ENCODE peak calls at places on chromosome 6, in four cellular contexts. T, R, O and K are unnamed samples.

GRCh38 chr6:142300758-142301251 is 1.0 kb upstream of the ADGRG6 start:
- DNase-seq in T (no peak), R (no peak), O (peak; percentile 71), K (peak; percentile 81)

GRCh38 chr6:140276719-140277118 is 902.3 kb upstream of the CITED2 start:
- DNase-seq in T (no peak), R (no peak), O (peak; percentile 28), K (no peak)

GRCh38 chr6:104884867-104885517 is 25.3 kb upstream of the HACE1 start:
- DNase-seq in T (no peak), R (no peak), O (no peak), K (no peak)

GRCh38 chr6:47414517-47415167 is 62.9 kb upstream of the CD2AP start:
- DNase-seq in T (no peak), R (no peak), O (peak; percentile 48), K (no peak)

GRCh38 chr6:82408952-82409421 is 45.4 kb downstream of the TPBG start:
- DNase-seq in T (no peak), R (no peak), O (peak; percentile 88), K (peak; percentile 78)

GRCh38 chr6:113690255-113690956 is 166.7 kb upstream of the MARCKS start:
- DNase-seq in T (no peak), R (no peak), O (peak; percentile 94), K (peak; percentile 76)

GRCh38 chr6:136250686-136251008 is 536 bp upstream of the MTFR2 start:
- DNase-seq in T (no peak), R (no peak), O (no peak), K (peak; percentile 34)

GRCh38 chr6:80636689-80637088 is 530.2 kb downstream of the BCKDHB start:
- DNase-seq in T (no peak), R (no peak), O (peak; percentile 24), K (no peak)

GRCh38 chr6:1574895-1575212 is 34.9 kb upstream of the FOXC1 start:
- DNase-seq in T (no peak), R (no peak), O (no peak), K (no peak)

GRCh38 chr6:119856136-119856535 is 506.6 kb upstream of the MAN1A1 start:
- DNase-seq in T (no peak), R (no peak), O (no peak), K (peak; percentile 17)

GRCh38 chr6:123965894-123966293 is 162.2 kb downstream of the NKAIN2 start:
- DNase-seq in T (no peak), R (no peak), O (peak; percentile 23), K (peak; percentile 34)

GRCh38 chr6:4274382-4275082 is 139.2 kb upstream of the ECI2 start:
- DNase-seq in T (no peak), R (no peak), O (peak; percentile 35), K (no peak)

GRCh38 chr6:105326838-105327745 is 75.8 kb downstream of the PREP start:
- DNase-seq in T (no peak), R (no peak), O (peak; percentile 83), K (peak; percentile 71)

GRCh38 chr6:160667854-160668481 is 3.9 kb upstream of the LPA start:
- DNase-seq in T (no peak), R (no peak), O (no peak), K (peak; percentile 64)

GRCh38 chr6:12761376-12762115 is 45.0 kb downstream of the PHACTR1 start:
- DNase-seq in T (no peak), R (no peak), O (no peak), K (no peak)

GRCh38 chr6:72084992-72085569 is 198.7 kb downstream of the RIMS1 start:
- DNase-seq in T (no peak), R (no peak), O (peak; percentile 18), K (no peak)

GRCh38 chr6:130927305-130927704 is 100.1 kb downstream of the SMLR1 start:
- DNase-seq in T (no peak), R (no peak), O (no peak), K (peak; percentile 61)

GRCh38 chr6:20946037-20946436 is 411.8 kb downstream of the CDKAL1 start:
- DNase-seq in T (no peak), R (no peak), O (peak; percentile 53), K (no peak)

GRCh38 chr6:154615483-154616025 is 105.1 kb upstream of the CNKSR3 start:
- DNase-seq in T (no peak), R (peak; percentile 85), O (peak; percentile 60), K (peak; percentile 58)

GRCh38 chr6:38337819-38338465 is 301.8 kb downstream of the BTBD9 start:
- DNase-seq in T (no peak), R (no peak), O (peak; percentile 88), K (peak; percentile 56)

GRCh38 chr6:3249821-3250220 is 8.9 kb upstream of the PSMG4 start:
- DNase-seq in T (no peak), R (peak; percentile 30), O (no peak), K (no peak)

GRCh38 chr6:52925042-52925441 is 15.5 kb upstream of the GSTA3 start:
- DNase-seq in T (no peak), R (no peak), O (no peak), K (peak; percentile 40)

GRCh38 chr6:154314084-154314483 is 42.5 kb downstream of the IPCEF1 start:
- DNase-seq in T (no peak), R (no peak), O (no peak), K (no peak)

GRCh38 chr6:21426841-21427490 is 166.6 kb upstream of the SOX4 start:
- DNase-seq in T (no peak), R (no peak), O (no peak), K (no peak)

GRCh38 chr6:51352506-51353029 is 533.9 kb downstream of the TFAP2B start:
- DNase-seq in T (no peak), R (no peak), O (no peak), K (no peak)

GRCh38 chr6:25229671-25230321 is 49.4 kb upstream of the CARMIL1 start:
- DNase-seq in T (no peak), R (no peak), O (peak; percentile 59), K (peak; percentile 52)

GRCh38 chr6:164048840-164049239 is 634.3 kb downstream of the QKI start:
- DNase-seq in T (no peak), R (no peak), O (no peak), K (peak; percentile 8)

GRCh38 chr6:1485678-1486077 is 96.3 kb downstream of the FOXF2 start:
- DNase-seq in T (no peak), R (no peak), O (peak; percentile 94), K (peak; percentile 89)

GRCh38 chr6:89085409-89086012 is 5.0 kb downstream of the PNRC1 start:
- DNase-seq in T (no peak), R (no peak), O (no peak), K (no peak)
- TF ChIP-seq CTCF in T (no peak), R (no peak), O (no peak), K (no peak)

GRCh38 chr6:138555294-138555988 is 56.1 kb upstream of the NHSL1 start:
- DNase-seq in T (no peak), R (no peak), O (no peak), K (no peak)
- H3K27ac ChIP-seq in T (no peak overlapping the region), R (peak overlapping the region; percentile 35), O (peak overlapping the region; percentile 65), K (no peak overlapping the region)

DNA sequence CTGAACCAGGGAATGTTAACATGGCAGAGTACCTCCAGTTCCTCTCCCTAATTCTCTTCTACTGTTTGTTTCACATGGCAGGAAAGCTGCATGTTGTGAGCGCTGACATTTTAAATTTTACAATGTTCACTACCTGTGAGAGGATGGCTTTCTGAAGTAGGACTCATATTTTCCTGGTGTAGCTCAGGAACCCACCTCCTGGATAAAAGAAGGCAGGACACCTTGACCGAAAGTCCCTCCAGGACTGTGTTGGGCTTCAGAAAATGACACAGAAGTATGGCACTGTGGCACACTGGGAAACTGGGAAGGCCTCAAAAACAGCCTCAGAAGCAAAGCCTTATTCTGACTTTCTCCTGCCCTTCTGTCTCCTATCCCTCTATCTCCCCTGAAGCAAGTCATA is 33.3 kb downstream of the PTPRK start:
- DNase-seq in T (no peak), R (no peak), O (no peak), K (no peak)
- TF ChIP-seq CTCF in T (no peak), R (no peak), O (peak; percentile 18), K (no peak)

DNA sequence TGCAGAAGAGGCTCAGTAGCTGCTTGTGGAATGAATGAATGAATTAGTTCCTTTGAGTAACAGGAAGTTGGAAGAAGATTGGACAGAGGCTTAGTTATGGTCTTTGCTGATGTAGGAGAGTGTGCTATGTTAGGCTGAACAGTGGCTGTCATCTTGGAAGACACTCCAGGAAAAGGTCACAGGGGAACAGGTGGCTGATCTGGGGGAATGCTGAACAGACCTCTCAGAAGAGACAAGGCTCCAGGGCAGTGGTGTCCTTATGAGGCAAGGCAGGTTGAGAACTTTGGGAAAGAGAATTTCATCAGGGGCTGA is 62.3 kb downstream of the UTRN start:
- DNase-seq in T (no peak), R (no peak), O (no peak), K (no peak)
- H3K27ac ChIP-seq in T (no peak overlapping the region), R (peak overlapping the region; percentile 36), O (peak overlapping the region; percentile 56), K (peak overlapping the region; percentile 79)

GRCh38 chr6:137765044-137765443 is 102.0 kb upstream of the TNFAIP3 start:
- DNase-seq in T (no peak), R (no peak), O (no peak), K (peak; percentile 15)

GRCh38 chr6:137767465-137767864 is 99.6 kb upstream of the TNFAIP3 start:
- DNase-seq in T (no peak), R (no peak), O (no peak), K (no peak)

GRCh38 chr6:137767931-137768690 is 98.9 kb upstream of the TNFAIP3 start:
- DNase-seq in T (no peak), R (no peak), O (peak; percentile 64), K (no peak)

GRCh38 chr6:137768935-137769334 is 98.1 kb upstream of the TNFAIP3 start:
- DNase-seq in T (no peak), R (no peak), O (no peak), K (no peak)

GRCh38 chr6:137766596-137767370 is 100.3 kb upstream of the TNFAIP3 start:
- DNase-seq in T (no peak), R (no peak), O (no peak), K (no peak)
- TF ChIP-seq CTCF in T (no peak), R (no peak), O (no peak), K (no peak)